ENCODE peak calls at places on chromosome 9, in eight cellular contexts. T is stimulated activated CD4-positive, alpha-beta T cell treated with anti-CD3 and anti-CD28 coated beads, Interleukin-1b, Interleukin-23, amount 100 ng/mL, for 4 hours; I is NCI-H460; Y is omental fat pad; D is stimulated activated naive CD4-positive, alpha-beta T cell treated with Interleukin-2 at 50 U/mL for 16 hours; Q is T47D; N is KBM-7; J is GM13977. O is an unnamed sample.

GRCh38 chr9:135857371-135857786 is 50.0 kb downstream of the CAMSAP1 start:
- DNase-seq in T (no peak), I (no peak), Y (no peak), D (no peak), Q (no peak), N (no peak), J (no peak), O (no peak)

GRCh38 chr9:23394189-23394588 is 431.9 kb downstream of the ELAVL2 start:
- DNase-seq in T (no peak), I (no peak), Y (no peak), D (no peak), Q (no peak), N (no peak), J (no peak), O (no peak)

GRCh38 chr9:134811079-134811672 is 69.4 kb upstream of the FCN2 start:
- DNase-seq in T (no peak), I (no peak), Y (no peak), D (no peak), Q (no peak), N (no peak), J (no peak), O (no peak)

GRCh38 chr9:74443036-74443750 is 53.9 kb upstream of the RORB start:
- DNase-seq in T (no peak), I (no peak), Y (no peak), D (no peak), Q (no peak), N (no peak), J (no peak), O (no peak)

GRCh38 chr9:114037249-114037648 is 40.9 kb downstream of the AMBP start:
- DNase-seq in T (no peak), I (no peak), Y (no peak), D (no peak), Q (no peak), N (no peak), J (no peak), O (no peak)

GRCh38 chr9:23321049-23321448 is 505.0 kb downstream of the ELAVL2 start:
- DNase-seq in T (no peak), I (no peak), Y (no peak), D (no peak), Q (no peak), N (no peak), J (no peak), O (no peak)

GRCh38 chr9:127187231-127187956 is 65.0 kb upstream of the ANGPTL2 start:
- DNase-seq in T (no peak), I (peak), Y (peak), D (no peak), Q (no peak), N (no peak), J (no peak), O (no peak)

GRCh38 chr9:135335691-135336181 is 143.8 kb upstream of the PPP1R26 start:
- DNase-seq in T (no peak), I (no peak), Y (no peak), D (no peak), Q (no peak), N (no peak), J (no peak), O (no peak)

GRCh38 chr9:35929188-35929718 is 20.0 kb downstream of the SPAAR start:
- DNase-seq in T (no peak), I (no peak), Y (no peak), D (no peak), Q (no peak), N (no peak), J (no peak), O (no peak)

GRCh38 chr9:4592886-4593285 is 69.2 kb upstream of the PLPP6 start:
- DNase-seq in T (no peak), I (no peak), Y (no peak), D (no peak), Q (no peak), N (no peak), J (no peak), O (no peak)

GRCh38 chr9:107043886-107044285 is 180.9 kb downstream of the ZNF462 start:
- DNase-seq in T (no peak), I (no peak), Y (no peak), D (no peak), Q (peak), N (no peak), J (no peak), O (no peak)

GRCh38 chr9:131992906-131993657 is 86.6 kb downstream of the MED27 start:
- DNase-seq in T (no peak), I (no peak), Y (no peak), D (no peak), Q (no peak), N (no peak), J (no peak), O (no peak)

GRCh38 chr9:23769307-23769935 is 56.6 kb downstream of the ELAVL2 start:
- DNase-seq in T (no peak), I (no peak), Y (no peak), D (no peak), Q (no peak), N (no peak), J (no peak), O (no peak)

GRCh38 chr9:114308361-114308950 is 14.4 kb upstream of the ORM1 start:
- DNase-seq in T (no peak), I (no peak), Y (no peak), D (no peak), Q (no peak), N (no peak), J (no peak), O (no peak)

GRCh38 chr9:79719989-79720388 is 148.2 kb downstream of the TLE4 start:
- DNase-seq in T (no peak), I (no peak), Y (no peak), D (no peak), Q (no peak), N (no peak), J (no peak), O (no peak)

GRCh38 chr9:121750715-121751623 is 99.5 kb downstream of the DAB2IP start:
- DNase-seq in T (no peak), I (no peak), Y (no peak), D (no peak), Q (no peak), N (no peak), J (no peak), O (no peak)

GRCh38 chr9:136940526-136941230 is 3.9 kb downstream of the FBXW5 start:
- DNase-seq in T (no peak), I (no peak), Y (no peak), D (no peak), Q (no peak), N (no peak), J (no peak), O (no peak)

GRCh38 chr9:131839281-131840084 is 99.6 kb upstream of the RAPGEF1 start:
- DNase-seq in T (peak), I (peak), Y (no peak), D (peak), Q (no peak), N (no peak), J (no peak), O (no peak)

GRCh38 chr9:2158111-2158610 is 143.0 kb downstream of the SMARCA2 start:
- DNase-seq in T (peak), I (peak), Y (peak), D (peak), Q (no peak), N (peak), J (peak), O (peak)

GRCh38 chr9:89311346-89312153 is 555 bp downstream of the CKS2 start:
- DNase-seq in T (no peak), I (no peak), Y (no peak), D (peak), Q (no peak), N (peak), J (no peak), O (no peak)

GRCh38 chr9:16954032-16954431 is 83.6 kb upstream of the BNC2 start:
- DNase-seq in T (no peak), I (no peak), Y (no peak), D (no peak), Q (no peak), N (no peak), J (no peak), O (no peak)

GRCh38 chr9:111700776-111701175 is 39.4 kb downstream of the GNG10 start:
- DNase-seq in T (no peak), I (no peak), Y (no peak), D (no peak), Q (no peak), N (no peak), J (no peak), O (no peak)

GRCh38 chr9:120985759-120986353 is 59.3 kb upstream of the TRAF1 start:
- DNase-seq in T (no peak), I (peak), Y (no peak), D (no peak), Q (no peak), N (peak), J (peak), O (no peak)

GRCh38 chr9:113649054-113649453 is 185.5 kb downstream of the RGS3 start:
- DNase-seq in T (no peak), I (no peak), Y (no peak), D (no peak), Q (no peak), N (no peak), J (no peak), O (no peak)

GRCh38 chr9:27440888-27441740 is 83.0 kb upstream of the IFNK start:
- DNase-seq in T (no peak), I (no peak), Y (no peak), D (no peak), Q (no peak), N (no peak), J (no peak), O (no peak)

GRCh38 chr9:6960777-6961176 is 203.0 kb downstream of the KDM4C start:
- DNase-seq in T (no peak), I (no peak), Y (no peak), D (no peak), Q (no peak), N (no peak), J (peak), O (no peak)

GRCh38 chr9:132882616-132883015 is 3.9 kb downstream of the SPACA9 start:
- DNase-seq in T (no peak), I (no peak), Y (no peak), D (no peak), Q (no peak), N (no peak), J (no peak), O (no peak)

GRCh38 chr9:77903666-77904248 is 127.9 kb downstream of the GNAQ start:
- DNase-seq in T (no peak), I (no peak), Y (no peak), D (no peak), Q (no peak), N (no peak), J (no peak), O (no peak)

GRCh38 chr9:134163374-134164196 is 779 bp downstream of the RNU6ATAC start:
- DNase-seq in T (peak), I (no peak), Y (peak), D (peak), Q (no peak), N (no peak), J (peak), O (no peak)

GRCh38 chr9:122387526-122387925 is 16.7 kb downstream of the PTGS1 start:
- DNase-seq in T (no peak), I (no peak), Y (no peak), D (no peak), Q (no peak), N (no peak), J (no peak), O (no peak)

GRCh38 chr9:22813520-22813919 is 366.9 kb downstream of the DMRTA1 start:
- DNase-seq in T (no peak), I (no peak), Y (no peak), D (no peak), Q (peak), N (peak), J (no peak), O (no peak)

GRCh38 chr9:4297151-4297794 is 2.6 kb downstream of the GLIS3 start:
- DNase-seq in T (peak), I (peak), Y (peak), D (peak), Q (peak), N (peak), J (peak), O (no peak)

GRCh38 chr9:78985084-78985738 is 586.6 kb upstream of the TLE4 start:
- DNase-seq in T (no peak), I (no peak), Y (no peak), D (no peak), Q (no peak), N (no peak), J (no peak), O (no peak)

GRCh38 chr9:34501889-34502425 is 20.8 kb downstream of the ENHO start:
- DNase-seq in T (no peak), I (no peak), Y (no peak), D (no peak), Q (no peak), N (no peak), J (no peak), O (no peak)

GRCh38 chr9:95024097-95024671 is 293.3 kb downstream of the FANCC start:
- DNase-seq in T (no peak), I (no peak), Y (no peak), D (no peak), Q (no peak), N (no peak), J (no peak), O (no peak)

GRCh38 chr9:25964239-25964638 is 286.0 kb upstream of the TUSC1 start:
- DNase-seq in T (no peak), I (peak), Y (no peak), D (no peak), Q (peak), N (peak), J (peak), O (no peak)

GRCh38 chr9:123451011-123451410 is 95.0 kb downstream of the CRB2 start:
- DNase-seq in T (no peak), I (no peak), Y (no peak), D (no peak), Q (no peak), N (no peak), J (no peak), O (no peak)

GRCh38 chr9:133477992-133478850 is 678 bp downstream of the SLC2A6 start:
- DNase-seq in T (no peak), I (no peak), Y (no peak), D (no peak), Q (no peak), N (peak), J (peak), O (no peak)

GRCh38 chr9:78013924-78014323 is 17.7 kb downstream of the GNAQ start:
- DNase-seq in T (no peak), I (no peak), Y (no peak), D (no peak), Q (no peak), N (no peak), J (no peak), O (no peak)

O was measured in NCI-H1048.